ENCODE peak calls at places on chromosomes 3 and 15, in nine cellular contexts. O, H, A, M, T, V, R, P and K are unnamed samples.

GRCh38 chr3:132256984-132257383 is 60.2 kb upstream of the ACP3 start:
- DNase-seq in O (no peak), R (peak), V (peak), T (peak), P (peak), A (peak), H (peak), M (peak), K (no peak)

GRCh38 chr15:91263632-91264477 is 163.8 kb downstream of the SV2B start:
- DNase-seq in P (peak), V (no peak), H (peak), A (no peak), O (peak), R (peak), T (no peak), M (no peak), K (no peak)

GRCh38 chr3:16908878-16909277 is 24.1 kb downstream of the PLCL2 start:
- DNase-seq in A (no peak), T (no peak), M (no peak), R (no peak), V (no peak), P (no peak), H (no peak), O (no peak), K (no peak)

GRCh38 chr3:13780432-13781173 is 99.3 kb downstream of the WNT7A start:
- DNase-seq in R (no peak), M (no peak), P (no peak), A (no peak), V (no peak), O (peak), H (no peak), T (no peak), K (peak)

GRCh38 chr3:100002599-100003350 is 111.5 kb downstream of the FILIP1L start:
- DNase-seq in O (no peak), P (peak), R (no peak), T (no peak), M (peak), A (peak), H (peak), V (no peak), K (no peak)

GRCh38 chr15:68820205-68820588 is 498 bp downstream of the ANP32A start:
- DNase-seq in H (peak), T (no peak), O (peak), R (no peak), V (peak), A (no peak), P (peak), M (no peak), K (peak)

GRCh38 chr3:25895443-25895842 is 105.6 kb downstream of the OXSM start:
- DNase-seq in V (no peak), T (no peak), R (no peak), H (no peak), P (peak), A (peak), M (peak), O (no peak), K (no peak)

GRCh38 chr15:36458406-36458805 is 121.0 kb upstream of the CDIN1 start:
- DNase-seq in M (no peak), P (no peak), R (no peak), T (no peak), V (no peak), O (no peak), A (peak), H (peak), K (no peak)

GRCh38 chr15:99104788-99105515 is at the start of gene SYNM:
- DNase-seq in H (peak), V (peak), O (peak), R (no peak), T (no peak), P (peak), M (no peak), A (peak), K (peak)

GRCh38 chr3:182895513-182896112 is 84.7 kb downstream of the DCUN1D1 start:
- DNase-seq in R (no peak), H (no peak), T (no peak), M (no peak), O (no peak), P (no peak), V (peak), A (no peak), K (no peak)

GRCh38 chr3:12413721-12414255 is 70.5 kb upstream of the TSEN2 start:
- DNase-seq in T (no peak), M (no peak), P (no peak), O (no peak), H (no peak), R (no peak), V (no peak), A (no peak), K (no peak)

GRCh38 chr15:40843885-40844542 is at the start of gene SPINT1:
- DNase-seq in T (no peak), A (no peak), P (peak), R (no peak), M (no peak), O (peak), V (peak), H (no peak), K (peak)

GRCh38 chr3:129605593-129606521 is 619 bp downstream of the PLXND1 start:
- DNase-seq in H (peak), V (peak), O (peak), P (peak), M (no peak), T (no peak), A (peak), R (no peak), K (peak)

GRCh38 chr15:81293728-81294500 is 30.0 kb downstream of the STARD5 start:
- DNase-seq in R (peak), V (no peak), T (no peak), H (no peak), O (no peak), P (no peak), M (no peak), A (no peak), K (no peak)

GRCh38 chr3:159416854-159417253 is 571.8 kb upstream of the IL12A start:
- DNase-seq in T (no peak), O (no peak), V (no peak), M (peak), H (peak), R (no peak), P (no peak), A (peak), K (no peak)

GRCh38 chr15:90201150-90201943 is at the start of gene SEMA4B:
- DNase-seq in O (peak), T (no peak), R (peak), M (no peak), V (peak), H (peak), P (peak), A (peak), K (peak)

GRCh38 chr3:126416943-126417342 is 22.2 kb downstream of the CFAP100 start:
- DNase-seq in A (no peak), M (no peak), R (no peak), H (no peak), P (no peak), O (no peak), T (no peak), V (no peak), K (no peak)

GRCh38 chr3:194488007-194488742 is 1.4 kb upstream of the ATP13A3 start:
- DNase-seq in T (no peak), A (no peak), O (no peak), R (peak), H (peak), P (no peak), V (no peak), M (no peak), K (no peak)

GRCh38 chr15:31327674-31328424 is 1.2 kb downstream of the KLF13 start:
- DNase-seq in M (no peak), P (peak), T (no peak), R (peak), V (peak), A (peak), H (peak), O (peak), K (peak)

GRCh38 chr3:64343692-64344440 is 118.6 kb upstream of the PRICKLE2 start:
- DNase-seq in P (peak), T (no peak), R (no peak), M (no peak), V (no peak), O (no peak), A (no peak), H (peak), K (no peak)

GRCh38 chr15:92822216-92823144 is 77.6 kb upstream of the CHD2 start:
- DNase-seq in M (no peak), O (no peak), H (no peak), R (peak), T (no peak), A (no peak), P (peak), V (no peak), K (no peak)

GRCh38 chr15:29638781-29639180 is 183.5 kb downstream of the TJP1 start:
- DNase-seq in O (no peak), A (no peak), H (peak), R (no peak), T (no peak), P (peak), M (no peak), V (peak), K (no peak)

GRCh38 chr3:149339931-149340309 is 6.5 kb upstream of the TM4SF18 start:
- DNase-seq in T (no peak), A (peak), R (no peak), M (peak), O (peak), V (peak), P (peak), H (peak), K (peak)

DNA sequence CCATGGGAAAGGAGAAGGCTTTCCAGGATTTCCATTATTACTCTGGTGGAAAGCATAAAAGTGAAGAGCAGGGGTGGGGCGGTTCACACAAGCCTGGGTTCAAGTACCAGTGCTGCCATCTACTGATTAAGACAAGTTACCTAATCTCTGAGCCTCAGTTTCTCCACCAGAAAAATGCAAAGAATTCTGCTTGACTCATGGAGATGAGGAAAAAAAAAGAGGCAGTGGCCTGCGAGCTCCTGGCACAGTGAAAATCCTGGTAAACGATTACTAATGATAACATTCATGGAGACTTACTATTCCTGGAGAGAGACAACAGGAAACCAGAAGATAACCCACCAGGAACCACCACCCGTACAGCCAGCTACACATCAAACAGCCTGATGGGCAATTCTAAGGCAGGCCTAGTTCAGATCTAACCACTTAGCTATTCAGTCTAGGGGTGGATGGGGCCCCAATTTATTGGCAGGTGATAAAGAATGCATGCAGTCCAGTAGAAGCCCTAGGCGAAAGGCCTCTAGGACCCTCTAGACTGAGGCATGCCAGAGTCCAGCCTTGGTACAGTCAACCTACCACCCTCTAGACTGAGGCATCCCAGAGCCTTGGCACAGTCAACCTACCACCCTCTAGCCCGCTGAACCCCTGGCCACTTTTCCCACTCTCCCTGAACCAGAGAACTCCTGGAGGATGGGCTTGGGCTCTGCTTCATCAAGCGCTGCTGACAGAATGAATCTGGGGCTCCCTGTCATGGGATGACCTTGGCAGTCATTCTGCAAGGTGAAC is 2.5 kb downstream of the AMOTL2 start:
- DNase-seq in P (peak), O (peak), R (no peak), H (peak), A (no peak), M (no peak), V (no peak), T (no peak), K (peak)
- H3K27ac ChIP-seq in P (peak), O (peak), R (no peak), H (no peak), A (peak), M (peak), V (no peak), T (peak), K (peak)

DNA sequence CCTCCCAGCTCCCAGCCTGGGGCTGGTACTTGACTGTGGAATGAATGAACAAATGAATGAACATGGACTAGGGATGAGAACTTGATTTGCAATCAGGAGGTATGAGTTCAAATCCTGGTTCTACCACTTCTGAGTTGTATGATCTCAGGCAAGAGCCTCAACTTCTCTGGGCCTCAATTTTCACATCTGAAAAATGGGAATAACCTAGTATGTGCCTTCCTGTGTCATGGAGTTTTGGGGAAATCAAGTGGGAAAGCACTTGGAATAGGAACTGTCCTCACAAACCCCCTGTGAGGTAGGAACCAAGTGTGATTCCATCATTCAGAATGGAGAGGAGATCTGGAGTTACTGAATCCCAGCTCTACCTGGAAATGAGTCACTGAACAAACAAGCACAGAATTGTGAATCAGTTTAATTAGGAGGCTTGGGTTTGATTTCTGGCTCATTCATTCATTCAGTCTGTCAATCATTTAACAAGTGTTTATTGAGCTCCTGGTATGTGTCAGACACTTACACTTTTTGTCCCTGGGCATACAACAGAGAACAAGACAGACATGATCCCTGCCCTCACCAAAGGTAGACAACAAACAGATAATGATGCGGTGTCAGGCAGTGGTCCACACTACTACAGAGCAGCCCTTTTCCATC is 29.7 kb downstream of the DNASE1L3 start:
- DNase-seq in V (no peak), O (no peak), R (no peak), A (no peak), H (no peak), T (no peak), P (no peak), M (no peak), K (no peak)
- H3K27ac ChIP-seq in V (no peak), O (no peak), R (no peak), A (no peak), H (no peak), T (no peak), P (no peak), M (no peak), K (no peak)

DNA sequence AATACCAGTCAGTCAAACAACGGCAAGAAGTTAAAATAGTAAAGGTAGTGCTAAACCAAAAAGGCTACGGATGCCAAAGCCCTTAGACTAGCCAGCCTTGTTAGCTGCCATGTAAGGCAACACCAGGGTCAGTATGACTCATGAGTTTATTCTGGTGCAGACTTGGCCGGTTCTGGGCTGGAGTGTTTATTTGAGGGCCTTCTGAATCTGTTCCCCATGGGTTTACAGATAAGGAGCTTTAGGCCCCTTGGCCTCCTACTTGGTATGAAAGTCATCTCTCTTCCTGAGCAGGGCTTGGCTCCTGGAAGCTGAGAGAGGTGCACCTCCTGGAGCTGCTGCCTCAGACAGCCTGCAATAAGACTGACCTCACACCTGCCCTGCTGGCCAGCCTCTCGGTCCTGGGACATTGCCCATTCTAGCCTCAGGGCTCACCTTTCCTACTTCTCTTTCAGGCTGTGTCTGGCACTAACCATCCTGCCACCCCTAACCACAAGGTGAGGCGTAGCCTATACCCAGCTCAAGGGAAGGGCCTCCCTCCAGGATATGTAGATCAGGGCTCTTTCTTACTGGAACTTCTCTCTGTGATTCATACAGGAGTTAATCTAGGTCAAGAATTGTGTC is 10.4 kb upstream of the RTP1 start:
- DNase-seq in M (peak), T (no peak), A (peak), V (no peak), O (peak), R (peak), H (peak), P (peak), K (no peak)
- H3K27ac ChIP-seq in M (peak), T (no peak), A (peak), V (no peak), O (peak), R (peak), H (peak), P (peak), K (peak)

GRCh38 chr3:195717416-195717815 is 3.4 kb upstream of the MUC20 start:
- DNase-seq in A (no peak), P (no peak), O (no peak), T (no peak), R (no peak), V (no peak), H (no peak), M (no peak), K (no peak)

GRCh38 chr3:195715134-195715533 is 5.6 kb upstream of the MUC20 start:
- DNase-seq in P (no peak), H (no peak), V (no peak), O (no peak), M (no peak), A (no peak), T (no peak), R (no peak), K (no peak)

GRCh38 chr3:195715583-195716266 is 5.1 kb upstream of the MUC20 start:
- DNase-seq in A (peak), V (no peak), H (no peak), M (no peak), T (no peak), R (no peak), P (peak), O (no peak), K (no peak)

GRCh38 chr3:195717852-195718476 is 2.8 kb upstream of the MUC20 start:
- DNase-seq in P (no peak), M (no peak), V (no peak), R (no peak), O (no peak), T (no peak), H (no peak), A (no peak), K (no peak)

GRCh38 chr3:195718477-195718984 is 2.2 kb upstream of the MUC20 start:
- DNase-seq in H (no peak), T (no peak), O (no peak), A (no peak), M (no peak), P (no peak), V (no peak), R (no peak), K (no peak)
- H3K27ac ChIP-seq in H (no peak), T (no peak), O (no peak), A (no peak), M (no peak), P (no peak), V (no peak), R (no peak), K (no peak)

GRCh38 chr15:57305009-57305408 is 71.3 kb upstream of the CGNL1 start:
- DNase-seq in M (no peak), P (no peak), V (no peak), T (no peak), H (no peak), R (no peak), O (no peak), A (no peak), K (no peak)

GRCh38 chr15:57302640-57303257 is 73.6 kb upstream of the CGNL1 start:
- DNase-seq in R (no peak), M (no peak), T (no peak), O (no peak), P (no peak), V (no peak), A (no peak), H (no peak), K (no peak)

GRCh38 chr15:57306944-57307411 is 69.3 kb upstream of the CGNL1 start:
- DNase-seq in M (no peak), H (no peak), R (no peak), P (no peak), T (no peak), V (no peak), A (no peak), O (no peak), K (no peak)

GRCh38 chr15:57307527-57308193 is 68.6 kb upstream of the CGNL1 start:
- DNase-seq in O (no peak), T (no peak), H (no peak), A (peak), V (no peak), R (no peak), P (no peak), M (no peak), K (no peak)

GRCh38 chr15:57306305-57306943 is 69.9 kb upstream of the CGNL1 start:
- DNase-seq in O (peak), M (no peak), T (no peak), P (peak), H (peak), A (peak), R (peak), V (peak), K (peak)
- H3K27ac ChIP-seq in O (no peak), M (peak), T (no peak), P (no peak), H (no peak), A (peak), R (no peak), V (no peak), K (peak)

DNA sequence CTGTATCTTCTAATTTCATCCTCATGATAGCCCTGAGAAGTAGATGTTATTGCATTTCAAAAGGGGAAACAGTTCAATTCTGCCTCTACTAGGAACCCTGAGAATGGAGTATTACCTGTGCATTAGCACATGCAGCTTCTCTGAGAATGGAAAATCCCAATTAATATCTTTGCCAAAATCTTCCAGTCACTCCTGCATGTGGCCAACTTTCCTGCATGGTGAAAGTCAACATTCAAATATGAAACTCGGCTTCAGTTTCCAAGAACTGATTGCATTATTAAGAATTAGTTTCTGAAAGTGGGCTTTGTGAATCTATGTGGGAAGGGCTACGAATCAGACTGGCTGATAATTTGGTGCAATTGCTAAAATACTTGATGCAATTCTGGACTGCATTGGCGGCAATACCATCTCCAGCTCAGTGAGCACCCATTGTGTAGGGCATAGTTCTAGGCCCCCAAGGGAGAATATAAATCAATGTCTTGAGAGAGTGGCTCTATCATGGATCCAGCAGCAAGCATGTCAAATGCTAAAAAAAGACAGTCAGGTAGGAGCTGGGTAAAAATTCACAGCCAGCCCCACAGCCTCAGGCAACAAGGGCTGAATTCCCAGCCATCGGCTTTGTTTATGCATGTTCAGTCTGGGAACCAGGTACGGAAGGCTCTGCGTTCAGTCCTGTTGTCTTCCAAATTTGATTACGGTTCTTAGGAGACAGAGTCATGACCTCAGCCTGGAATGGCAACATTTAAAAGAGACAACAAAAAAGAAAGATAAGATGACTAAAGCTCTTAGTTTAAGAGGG is 18.8 kb upstream of the BCL6 start:
- DNase-seq in M (no peak), P (peak), O (no peak), V (no peak), R (no peak), H (no peak), A (no peak), T (no peak), K (no peak)
- H3K27ac ChIP-seq in M (no peak), P (no peak), O (no peak), V (no peak), R (no peak), H (no peak), A (no peak), T (no peak), K (no peak)